ENCODE peak calls at places on chromosomes 13 and 19, in five cellular contexts. One of them, this sample, is unnamed.

GRCh38 chr13:26839682-26840081 is 79.1 kb upstream of the GPR12 start:
- DNase-seq in PC-3: no peak
- DNase-seq in Panc1: no peak
- DNase-seq in cardiac muscle cell: no peak
- DNase-seq in gastrocnemius medialis: no peak
- DNase-seq in this sample: no peak

GRCh38 chr19:13022111-13022858 is 27.0 kb downstream of the NFIX start:
- DNase-seq in PC-3: no peak
- DNase-seq in Panc1: no peak
- DNase-seq in cardiac muscle cell: peak
- DNase-seq in gastrocnemius medialis: peak
- DNase-seq in this sample: no peak

GRCh38 chr19:32018014-32018413 is 327.4 kb upstream of the ZNF507 start:
- DNase-seq in PC-3: no peak
- DNase-seq in Panc1: no peak
- DNase-seq in cardiac muscle cell: peak
- DNase-seq in gastrocnemius medialis: no peak
- DNase-seq in this sample: peak

GRCh38 chr19:940591-941291 is 14.9 kb downstream of the ARID3A start:
- DNase-seq in PC-3: peak
- DNase-seq in Panc1: no peak
- DNase-seq in cardiac muscle cell: no peak
- DNase-seq in gastrocnemius medialis: peak
- DNase-seq in this sample: no peak

GRCh38 chr19:4425531-4425930 is 23.1 kb downstream of the CHAF1A start:
- DNase-seq in PC-3: no peak
- DNase-seq in Panc1: no peak
- DNase-seq in cardiac muscle cell: peak
- DNase-seq in gastrocnemius medialis: no peak
- DNase-seq in this sample: no peak

GRCh38 chr19:42468273-42468796 is 25.6 kb upstream of the CXCL17 start:
- DNase-seq in PC-3: peak
- DNase-seq in Panc1: no peak
- DNase-seq in cardiac muscle cell: peak
- DNase-seq in gastrocnemius medialis: no peak
- DNase-seq in this sample: peak

GRCh38 chr13:50393641-50394040 is 378.4 kb downstream of the KCNRG start:
- DNase-seq in PC-3: no peak
- DNase-seq in Panc1: no peak
- DNase-seq in cardiac muscle cell: peak
- DNase-seq in gastrocnemius medialis: no peak
- DNase-seq in this sample: no peak

GRCh38 chr13:24923305-24923640 is 159.3 kb downstream of the RNF17 start:
- DNase-seq in PC-3: peak
- DNase-seq in Panc1: no peak
- DNase-seq in cardiac muscle cell: peak
- DNase-seq in gastrocnemius medialis: no peak
- DNase-seq in this sample: peak

GRCh38 chr13:44044544-44045178 is 165.0 kb downstream of the LACC1 start:
- DNase-seq in PC-3: peak
- DNase-seq in Panc1: no peak
- DNase-seq in cardiac muscle cell: no peak
- DNase-seq in gastrocnemius medialis: no peak
- DNase-seq in this sample: no peak

GRCh38 chr19:37979547-37980082 is 72.6 kb downstream of the SIPA1L3 start:
- DNase-seq in PC-3: no peak
- DNase-seq in Panc1: no peak
- DNase-seq in cardiac muscle cell: no peak
- DNase-seq in gastrocnemius medialis: no peak
- DNase-seq in this sample: peak

GRCh38 chr19:50434525-50434924 is 1.8 kb downstream of the MYBPC2 start:
- DNase-seq in PC-3: no peak
- DNase-seq in Panc1: no peak
- DNase-seq in cardiac muscle cell: no peak
- DNase-seq in gastrocnemius medialis: peak
- DNase-seq in this sample: no peak

GRCh38 chr13:30638301-30638700 is 20.6 kb downstream of the USPL1 start:
- DNase-seq in PC-3: no peak
- DNase-seq in Panc1: no peak
- DNase-seq in cardiac muscle cell: no peak
- DNase-seq in gastrocnemius medialis: no peak
- DNase-seq in this sample: no peak

GRCh38 chr13:40662866-40663265 is 3.6 kb downstream of the FOXO1 start:
- DNase-seq in PC-3: no peak
- DNase-seq in Panc1: no peak
- DNase-seq in cardiac muscle cell: no peak
- DNase-seq in gastrocnemius medialis: no peak
- DNase-seq in this sample: no peak

GRCh38 chr19:33192010-33192409 is 2.1 kb upstream of the LRP3 start:
- DNase-seq in PC-3: no peak
- DNase-seq in Panc1: no peak
- DNase-seq in cardiac muscle cell: no peak
- DNase-seq in gastrocnemius medialis: no peak
- DNase-seq in this sample: no peak

GRCh38 chr19:45331411-45331810 is 8.7 kb upstream of the CKM start:
- DNase-seq in PC-3: no peak
- DNase-seq in Panc1: no peak
- DNase-seq in cardiac muscle cell: no peak
- DNase-seq in gastrocnemius medialis: no peak
- DNase-seq in this sample: no peak

GRCh38 chr13:31045621-31046081 is 113.2 kb downstream of the TEX26 start:
- DNase-seq in PC-3: peak
- DNase-seq in Panc1: peak
- DNase-seq in cardiac muscle cell: peak
- DNase-seq in gastrocnemius medialis: no peak
- DNase-seq in this sample: peak

GRCh38 chr13:19158526-19158925 is 23.1 kb downstream of the TUBA3C start:
- DNase-seq in PC-3: no peak
- DNase-seq in Panc1: no peak
- DNase-seq in cardiac muscle cell: no peak
- DNase-seq in gastrocnemius medialis: no peak
- DNase-seq in this sample: no peak

GRCh38 chr19:29714953-29715694 is at the start of gene C19orf12:
- DNase-seq in PC-3: peak
- DNase-seq in Panc1: no peak
- DNase-seq in cardiac muscle cell: peak
- DNase-seq in gastrocnemius medialis: no peak
- DNase-seq in this sample: peak

GRCh38 chr19:51296331-51297093 is 14.9 kb upstream of the IGLON5 start:
- DNase-seq in PC-3: peak
- DNase-seq in Panc1: no peak
- DNase-seq in cardiac muscle cell: peak
- DNase-seq in gastrocnemius medialis: no peak
- DNase-seq in this sample: no peak

GRCh38 chr13:106381083-106381482 is 154.4 kb downstream of the EFNB2 start:
- DNase-seq in PC-3: no peak
- DNase-seq in Panc1: no peak
- DNase-seq in cardiac muscle cell: peak
- DNase-seq in gastrocnemius medialis: no peak
- DNase-seq in this sample: peak

GRCh38 chr19:30227661-30228112 is 144.5 kb upstream of the ZNF536 start:
- DNase-seq in PC-3: peak
- DNase-seq in Panc1: no peak
- DNase-seq in cardiac muscle cell: peak
- DNase-seq in gastrocnemius medialis: no peak
- DNase-seq in this sample: peak

GRCh38 chr19:38310279-38310670 is 5.5 kb downstream of the YIF1B start:
- DNase-seq in PC-3: no peak
- DNase-seq in Panc1: no peak
- DNase-seq in cardiac muscle cell: no peak
- DNase-seq in gastrocnemius medialis: no peak
- DNase-seq in this sample: no peak

GRCh38 chr19:4647676-4648644 is 8.6 kb downstream of the TNFAIP8L1 start:
- DNase-seq in PC-3: no peak
- DNase-seq in Panc1: no peak
- DNase-seq in cardiac muscle cell: peak
- DNase-seq in gastrocnemius medialis: peak
- DNase-seq in this sample: no peak

GRCh38 chr13:59352600-59352999 is 811.1 kb downstream of the DIAPH3 start:
- DNase-seq in PC-3: no peak
- DNase-seq in Panc1: no peak
- DNase-seq in cardiac muscle cell: no peak
- DNase-seq in gastrocnemius medialis: no peak
- DNase-seq in this sample: peak

GRCh38 chr13:49308977-49309408 is 61.3 kb downstream of the CDADC1 start:
- DNase-seq in PC-3: no peak
- DNase-seq in Panc1: no peak
- DNase-seq in cardiac muscle cell: no peak
- DNase-seq in gastrocnemius medialis: no peak
- DNase-seq in this sample: no peak

GRCh38 chr19:19321143-19321577 is 531 bp downstream of the MAU2 start:
- DNase-seq in PC-3: peak
- DNase-seq in Panc1: no peak
- DNase-seq in cardiac muscle cell: no peak
- DNase-seq in gastrocnemius medialis: no peak
- DNase-seq in this sample: peak

GRCh38 chr19:54307389-54307788 is 5.6 kb downstream of the LILRA5 start:
- DNase-seq in PC-3: no peak
- DNase-seq in Panc1: no peak
- DNase-seq in cardiac muscle cell: no peak
- DNase-seq in gastrocnemius medialis: no peak
- DNase-seq in this sample: no peak

GRCh38 chr19:54310543-54310942 is 2.4 kb downstream of the LILRA5 start:
- DNase-seq in PC-3: no peak
- DNase-seq in Panc1: no peak
- DNase-seq in cardiac muscle cell: no peak
- DNase-seq in gastrocnemius medialis: no peak
- DNase-seq in this sample: no peak

GRCh38 chr19:54311486-54311885 is 1.5 kb downstream of the LILRA5 start:
- DNase-seq in PC-3: no peak
- DNase-seq in Panc1: no peak
- DNase-seq in cardiac muscle cell: no peak
- DNase-seq in gastrocnemius medialis: no peak
- DNase-seq in this sample: no peak

GRCh38 chr19:54312011-54312410 is 955 bp downstream of the LILRA5 start:
- DNase-seq in PC-3: no peak
- DNase-seq in Panc1: no peak
- DNase-seq in cardiac muscle cell: no peak
- DNase-seq in gastrocnemius medialis: no peak
- DNase-seq in this sample: no peak

GRCh38 chr19:54309811-54310210 is 3.2 kb downstream of the LILRA5 start:
- DNase-seq in PC-3: no peak
- DNase-seq in Panc1: no peak
- DNase-seq in cardiac muscle cell: no peak
- DNase-seq in gastrocnemius medialis: no peak
- DNase-seq in this sample: no peak
- H3K4me3 ChIP-seq in PC-3: no peak
- H3K4me3 ChIP-seq in Panc1: no peak
- H3K4me3 ChIP-seq in cardiac muscle cell: no peak
- H3K4me3 ChIP-seq in gastrocnemius medialis: no peak
- H3K4me3 ChIP-seq in this sample: no peak

GRCh38 chr19:47343194-47343802 is 5.8 kb upstream of the DHX34 start:
- DNase-seq in PC-3: no peak
- DNase-seq in Panc1: no peak
- DNase-seq in cardiac muscle cell: no peak
- DNase-seq in gastrocnemius medialis: no peak
- DNase-seq in this sample: no peak
- H3K4me3 ChIP-seq in PC-3: no peak
- H3K4me3 ChIP-seq in Panc1: no peak
- H3K4me3 ChIP-seq in cardiac muscle cell: no peak
- H3K4me3 ChIP-seq in gastrocnemius medialis: no peak
- H3K4me3 ChIP-seq in this sample: no peak

DNA sequence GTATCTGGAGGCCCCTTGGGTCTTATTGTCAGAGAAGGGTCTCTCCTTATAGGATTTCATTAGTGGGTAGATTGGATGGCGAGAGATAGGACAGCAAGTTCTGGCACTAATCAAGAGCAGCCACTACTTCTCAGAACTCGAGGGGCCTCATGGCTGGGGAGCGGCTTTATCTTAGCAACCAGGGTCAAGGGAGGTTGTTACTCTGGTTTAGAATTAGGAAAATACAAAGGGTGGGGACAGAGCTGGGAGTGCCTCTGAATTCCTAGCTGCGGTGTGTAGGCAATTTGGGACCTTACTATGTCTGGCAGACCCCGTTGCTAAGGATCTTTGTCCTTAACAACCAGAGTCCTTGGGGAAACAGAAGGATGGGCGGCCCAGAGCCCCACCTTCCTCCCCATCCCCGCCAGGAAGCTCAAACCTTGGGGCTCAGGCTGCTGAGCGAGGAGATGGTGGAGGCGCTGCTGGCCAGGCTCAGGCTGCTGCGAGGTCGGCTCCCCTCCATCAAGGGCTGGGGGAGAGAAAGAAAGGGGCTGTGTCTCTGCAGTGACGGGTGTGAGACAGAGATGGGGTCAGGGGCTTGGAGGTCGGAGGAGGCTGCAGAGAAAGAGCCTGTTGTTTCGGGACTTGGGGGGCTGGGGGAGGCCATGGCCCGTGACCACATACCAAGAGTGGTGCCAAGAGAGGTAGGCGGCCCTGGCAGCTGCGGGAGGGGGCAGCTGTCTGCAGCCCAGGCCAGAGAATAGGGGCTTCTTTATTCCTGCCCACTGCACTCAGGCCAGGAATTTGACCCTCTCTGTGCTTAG is 1.1 kb downstream of the PLEKHA4 start:
- DNase-seq in PC-3: no peak
- DNase-seq in Panc1: no peak
- DNase-seq in cardiac muscle cell: peak
- DNase-seq in gastrocnemius medialis: no peak
- DNase-seq in this sample: no peak
- H3K4me3 ChIP-seq in PC-3: no peak
- H3K4me3 ChIP-seq in Panc1: no peak
- H3K4me3 ChIP-seq in cardiac muscle cell: no peak
- H3K4me3 ChIP-seq in gastrocnemius medialis: peak
- H3K4me3 ChIP-seq in this sample: no peak

DNA sequence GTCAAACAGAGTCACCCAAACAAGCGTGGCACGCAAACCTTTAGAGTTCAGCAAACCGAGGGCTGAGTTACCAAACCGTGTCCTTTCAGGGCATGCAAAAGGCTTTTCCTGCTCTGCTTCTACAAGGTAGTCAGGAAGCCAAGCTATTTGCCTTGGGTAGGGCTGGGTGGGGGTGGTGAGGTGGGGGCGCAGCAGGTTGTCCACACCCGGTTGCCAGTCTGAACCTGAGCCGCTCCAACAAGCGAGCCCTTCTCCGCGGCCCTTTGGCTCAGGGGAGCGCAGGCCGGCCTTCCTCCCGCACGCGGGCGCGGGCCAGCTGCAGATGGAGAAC is 347 bp upstream of the CLDN10 start:
- DNase-seq in PC-3: no peak
- DNase-seq in Panc1: no peak
- DNase-seq in cardiac muscle cell: no peak
- DNase-seq in gastrocnemius medialis: no peak
- DNase-seq in this sample: no peak
- H3K4me3 ChIP-seq in PC-3: no peak
- H3K4me3 ChIP-seq in Panc1: peak
- H3K4me3 ChIP-seq in cardiac muscle cell: peak
- H3K4me3 ChIP-seq in gastrocnemius medialis: no peak
- H3K4me3 ChIP-seq in this sample: no peak

GRCh38 chr19:44236384-44236783 is 23.3 kb upstream of the ZNF233 start:
- DNase-seq in PC-3: no peak
- DNase-seq in Panc1: no peak
- DNase-seq in cardiac muscle cell: no peak
- DNase-seq in gastrocnemius medialis: no peak
- DNase-seq in this sample: no peak
- H3K4me3 ChIP-seq in PC-3: no peak
- H3K4me3 ChIP-seq in Panc1: no peak
- H3K4me3 ChIP-seq in cardiac muscle cell: no peak
- H3K4me3 ChIP-seq in gastrocnemius medialis: peak
- H3K4me3 ChIP-seq in this sample: no peak

This sample was measured in hepatocyte.